ENCODE peak calls at places on chromosomes 16 and 17, in eight cellular contexts. One of them, this sample, is unnamed.

GRCh38 chr17:40366861-40367518 is 2.5 kb upstream of the GJD3 start:
- DNase-seq in CD4-positive, alpha-beta T cell: no peak
- DNase-seq in activated T-helper 1 cell treated with anti-CD3 and anti-CD28 coated beads, Interleukin-2, amount 50 U/mL, for 16 hours: no peak
- DNase-seq in activated naive CD8-positive, alpha-beta T cell treated with anti-CD3 and anti-CD28 coated beads, Interleukin-2, amount 10 ng/mL, durations not matched to agents 7 days and 5 days: peak; percentile 27
- DNase-seq in H54: no peak
- DNase-seq in EL: no peak
- DNase-seq in neural crest cell: no peak
- DNase-seq in H7: peak; percentile 60
- DNase-seq in this sample: no peak

GRCh38 chr17:81385320-81386111 is 9.7 kb upstream of the BAHCC1 start:
- DNase-seq in H54: no peak
- DNase-seq in H7: no peak
- DNase-seq in activated naive CD8-positive, alpha-beta T cell treated with anti-CD3 and anti-CD28 coated beads, Interleukin-2, amount 10 ng/mL, durations not matched to agents 7 days and 5 days: no peak
- DNase-seq in EL: no peak
- DNase-seq in neural crest cell: peak; percentile 72
- DNase-seq in CD4-positive, alpha-beta T cell: no peak
- DNase-seq in activated T-helper 1 cell treated with anti-CD3 and anti-CD28 coated beads, Interleukin-2, amount 50 U/mL, for 16 hours: no peak
- DNase-seq in this sample: no peak

GRCh38 chr16:79286646-79287423 is 313.7 kb downstream of the MAF start:
- DNase-seq in H7: no peak
- DNase-seq in CD4-positive, alpha-beta T cell: peak; percentile 15
- DNase-seq in EL: no peak
- DNase-seq in activated naive CD8-positive, alpha-beta T cell treated with anti-CD3 and anti-CD28 coated beads, Interleukin-2, amount 10 ng/mL, durations not matched to agents 7 days and 5 days: peak; percentile 35
- DNase-seq in activated T-helper 1 cell treated with anti-CD3 and anti-CD28 coated beads, Interleukin-2, amount 50 U/mL, for 16 hours: no peak
- DNase-seq in H54: no peak
- DNase-seq in neural crest cell: no peak
- DNase-seq in this sample: no peak

GRCh38 chr17:69134112-69134511 is 7.6 kb downstream of the ABCA6 start:
- DNase-seq in CD4-positive, alpha-beta T cell: no peak
- DNase-seq in H7: no peak
- DNase-seq in EL: no peak
- DNase-seq in activated T-helper 1 cell treated with anti-CD3 and anti-CD28 coated beads, Interleukin-2, amount 50 U/mL, for 16 hours: no peak
- DNase-seq in neural crest cell: no peak
- DNase-seq in H54: no peak
- DNase-seq in activated naive CD8-positive, alpha-beta T cell treated with anti-CD3 and anti-CD28 coated beads, Interleukin-2, amount 10 ng/mL, durations not matched to agents 7 days and 5 days: no peak
- DNase-seq in this sample: no peak

GRCh38 chr16:67163164-67163902 is 1.2 kb upstream of the HSF4 start:
- DNase-seq in activated T-helper 1 cell treated with anti-CD3 and anti-CD28 coated beads, Interleukin-2, amount 50 U/mL, for 16 hours: no peak
- DNase-seq in CD4-positive, alpha-beta T cell: no peak
- DNase-seq in activated naive CD8-positive, alpha-beta T cell treated with anti-CD3 and anti-CD28 coated beads, Interleukin-2, amount 10 ng/mL, durations not matched to agents 7 days and 5 days: peak; percentile 72
- DNase-seq in H7: peak; percentile 84
- DNase-seq in EL: peak; percentile 48
- DNase-seq in neural crest cell: no peak
- DNase-seq in H54: no peak
- DNase-seq in this sample: no peak

GRCh38 chr17:5133311-5133710 is 17.5 kb downstream of the USP6 start:
- DNase-seq in H54: no peak
- DNase-seq in CD4-positive, alpha-beta T cell: no peak
- DNase-seq in neural crest cell: no peak
- DNase-seq in EL: no peak
- DNase-seq in activated T-helper 1 cell treated with anti-CD3 and anti-CD28 coated beads, Interleukin-2, amount 50 U/mL, for 16 hours: no peak
- DNase-seq in H7: peak; percentile 16
- DNase-seq in activated naive CD8-positive, alpha-beta T cell treated with anti-CD3 and anti-CD28 coated beads, Interleukin-2, amount 10 ng/mL, durations not matched to agents 7 days and 5 days: no peak
- DNase-seq in this sample: no peak

GRCh38 chr16:51113254-51114125 is 37.6 kb downstream of the SALL1 start:
- DNase-seq in H7: peak; percentile 80
- DNase-seq in neural crest cell: peak; percentile 31
- DNase-seq in EL: no peak
- DNase-seq in CD4-positive, alpha-beta T cell: no peak
- DNase-seq in activated T-helper 1 cell treated with anti-CD3 and anti-CD28 coated beads, Interleukin-2, amount 50 U/mL, for 16 hours: no peak
- DNase-seq in activated naive CD8-positive, alpha-beta T cell treated with anti-CD3 and anti-CD28 coated beads, Interleukin-2, amount 10 ng/mL, durations not matched to agents 7 days and 5 days: no peak
- DNase-seq in H54: no peak
- DNase-seq in this sample: no peak

GRCh38 chr16:11326084-11326736 is 19.0 kb upstream of the RMI2 start:
- DNase-seq in activated naive CD8-positive, alpha-beta T cell treated with anti-CD3 and anti-CD28 coated beads, Interleukin-2, amount 10 ng/mL, durations not matched to agents 7 days and 5 days: no peak
- DNase-seq in EL: no peak
- DNase-seq in H7: no peak
- DNase-seq in activated T-helper 1 cell treated with anti-CD3 and anti-CD28 coated beads, Interleukin-2, amount 50 U/mL, for 16 hours: no peak
- DNase-seq in neural crest cell: no peak
- DNase-seq in H54: no peak
- DNase-seq in CD4-positive, alpha-beta T cell: no peak
- DNase-seq in this sample: no peak

GRCh38 chr17:56976941-56977570 is 875 bp upstream of the SCPEP1 start:
- DNase-seq in activated T-helper 1 cell treated with anti-CD3 and anti-CD28 coated beads, Interleukin-2, amount 50 U/mL, for 16 hours: no peak
- DNase-seq in H54: no peak
- DNase-seq in activated naive CD8-positive, alpha-beta T cell treated with anti-CD3 and anti-CD28 coated beads, Interleukin-2, amount 10 ng/mL, durations not matched to agents 7 days and 5 days: no peak
- DNase-seq in EL: no peak
- DNase-seq in H7: peak; percentile 36
- DNase-seq in neural crest cell: no peak
- DNase-seq in CD4-positive, alpha-beta T cell: no peak
- DNase-seq in this sample: no peak

GRCh38 chr17:49519781-49520180 is 24.7 kb downstream of the NGFR start:
- DNase-seq in activated T-helper 1 cell treated with anti-CD3 and anti-CD28 coated beads, Interleukin-2, amount 50 U/mL, for 16 hours: no peak
- DNase-seq in CD4-positive, alpha-beta T cell: no peak
- DNase-seq in neural crest cell: no peak
- DNase-seq in activated naive CD8-positive, alpha-beta T cell treated with anti-CD3 and anti-CD28 coated beads, Interleukin-2, amount 10 ng/mL, durations not matched to agents 7 days and 5 days: no peak
- DNase-seq in EL: no peak
- DNase-seq in H54: no peak
- DNase-seq in H7: peak; percentile 35
- DNase-seq in this sample: no peak

GRCh38 chr17:7632492-7632894 is 2.6 kb downstream of the SHBG start:
- DNase-seq in neural crest cell: no peak
- DNase-seq in CD4-positive, alpha-beta T cell: no peak
- DNase-seq in activated T-helper 1 cell treated with anti-CD3 and anti-CD28 coated beads, Interleukin-2, amount 50 U/mL, for 16 hours: no peak
- DNase-seq in activated naive CD8-positive, alpha-beta T cell treated with anti-CD3 and anti-CD28 coated beads, Interleukin-2, amount 10 ng/mL, durations not matched to agents 7 days and 5 days: no peak
- DNase-seq in H7: peak; percentile 89
- DNase-seq in H54: no peak
- DNase-seq in EL: peak; percentile 56
- DNase-seq in this sample: peak; percentile 6

GRCh38 chr17:79777166-79777843 is 643 bp upstream of the CBX2 start:
- DNase-seq in neural crest cell: peak; percentile 64
- DNase-seq in H7: peak; percentile 71
- DNase-seq in CD4-positive, alpha-beta T cell: no peak
- DNase-seq in EL: peak; percentile 58
- DNase-seq in activated T-helper 1 cell treated with anti-CD3 and anti-CD28 coated beads, Interleukin-2, amount 50 U/mL, for 16 hours: no peak
- DNase-seq in activated naive CD8-positive, alpha-beta T cell treated with anti-CD3 and anti-CD28 coated beads, Interleukin-2, amount 10 ng/mL, durations not matched to agents 7 days and 5 days: peak; percentile 73
- DNase-seq in H54: peak; percentile 86
- DNase-seq in this sample: no peak

GRCh38 chr17:75652934-75653549 is 13.9 kb downstream of the RECQL5 start:
- DNase-seq in activated naive CD8-positive, alpha-beta T cell treated with anti-CD3 and anti-CD28 coated beads, Interleukin-2, amount 10 ng/mL, durations not matched to agents 7 days and 5 days: no peak
- DNase-seq in H7: peak; percentile 92
- DNase-seq in CD4-positive, alpha-beta T cell: no peak
- DNase-seq in EL: peak; percentile 41
- DNase-seq in neural crest cell: peak; percentile 50
- DNase-seq in activated T-helper 1 cell treated with anti-CD3 and anti-CD28 coated beads, Interleukin-2, amount 50 U/mL, for 16 hours: no peak
- DNase-seq in H54: no peak
- DNase-seq in this sample: no peak

GRCh38 chr16:49127103-49127502 is 154.5 kb downstream of the CBLN1 start:
- DNase-seq in CD4-positive, alpha-beta T cell: no peak
- DNase-seq in EL: no peak
- DNase-seq in H7: no peak
- DNase-seq in neural crest cell: no peak
- DNase-seq in H54: no peak
- DNase-seq in activated naive CD8-positive, alpha-beta T cell treated with anti-CD3 and anti-CD28 coated beads, Interleukin-2, amount 10 ng/mL, durations not matched to agents 7 days and 5 days: no peak
- DNase-seq in activated T-helper 1 cell treated with anti-CD3 and anti-CD28 coated beads, Interleukin-2, amount 50 U/mL, for 16 hours: no peak
- DNase-seq in this sample: no peak

GRCh38 chr17:50273654-50274040 is 619 bp upstream of the TMEM92 start:
- DNase-seq in activated naive CD8-positive, alpha-beta T cell treated with anti-CD3 and anti-CD28 coated beads, Interleukin-2, amount 10 ng/mL, durations not matched to agents 7 days and 5 days: peak; percentile 21
- DNase-seq in EL: no peak
- DNase-seq in CD4-positive, alpha-beta T cell: no peak
- DNase-seq in H7: no peak
- DNase-seq in activated T-helper 1 cell treated with anti-CD3 and anti-CD28 coated beads, Interleukin-2, amount 50 U/mL, for 16 hours: no peak
- DNase-seq in H54: peak; percentile 19
- DNase-seq in neural crest cell: no peak
- DNase-seq in this sample: no peak

GRCh38 chr16:62596101-62596500 is 559.9 kb upstream of the CDH8 start:
- DNase-seq in H7: no peak
- DNase-seq in activated T-helper 1 cell treated with anti-CD3 and anti-CD28 coated beads, Interleukin-2, amount 50 U/mL, for 16 hours: no peak
- DNase-seq in EL: no peak
- DNase-seq in neural crest cell: no peak
- DNase-seq in H54: no peak
- DNase-seq in activated naive CD8-positive, alpha-beta T cell treated with anti-CD3 and anti-CD28 coated beads, Interleukin-2, amount 10 ng/mL, durations not matched to agents 7 days and 5 days: no peak
- DNase-seq in CD4-positive, alpha-beta T cell: no peak
- DNase-seq in this sample: no peak